ENCODE peak calls at places on chromosomes 4 and X, in six cellular contexts. S is ovary; T is left ventricle myocardium inferior; V is colonic mucosa; X is kidney epithelial cell; O is CD4-positive, alpha-beta T cell. K is an unnamed sample.

GRCh38 chr4:114615435-114615834 is 16.8 kb downstream of the UGT8 start:
- DNase-seq in O (no peak), V (peak; percentile 40), X (no peak), S (no peak), T (no peak), K (no peak)

GRCh38 chrX:118734909-118735308 is 7.5 kb downstream of the IL13RA1 start:
- DNase-seq in T (no peak), X (no peak), O (no peak), S (no peak), V (no peak), K (no peak)

GRCh38 chrX:69189972-69190371 is 24.7 kb upstream of the PJA1 start:
- DNase-seq in O (no peak), S (peak; percentile 56), V (no peak), T (peak; percentile 33), X (no peak), K (no peak)

GRCh38 chr4:70902577-70903281 is 560 bp downstream of the MOB1B start:
- DNase-seq in X (no peak), V (peak; percentile 34), O (no peak), T (no peak), S (no peak), K (peak; percentile 67)

GRCh38 chr4:51842167-51842553 is 793 bp upstream of the DCUN1D4 start:
- DNase-seq in V (peak; percentile 31), S (peak; percentile 47), O (no peak), X (no peak), T (no peak), K (peak; percentile 16)

GRCh38 chr4:155854597-155855226 is 11.4 kb downstream of the ASIC5 start:
- DNase-seq in O (no peak), V (no peak), S (no peak), T (no peak), X (no peak), K (no peak)

GRCh38 chr4:24991015-24991414 is 39.7 kb downstream of the LGI2 start:
- DNase-seq in T (no peak), X (no peak), O (no peak), V (no peak), S (no peak), K (no peak)

GRCh38 chr4:74628808-74629616 is 165.3 kb downstream of the BTC start:
- DNase-seq in X (no peak), S (no peak), T (no peak), V (peak; percentile 37), O (no peak), K (no peak)

GRCh38 chrX:41556958-41557357 is 109.8 kb downstream of the NYX start:
- DNase-seq in S (no peak), T (no peak), X (no peak), O (no peak), V (no peak), K (no peak)

GRCh38 chr4:158253350-158253980 is 43.2 kb downstream of the TMEM144 start:
- DNase-seq in X (peak; percentile 9), S (peak; percentile 39), O (no peak), T (no peak), V (peak; percentile 60), K (peak; percentile 40)

GRCh38 chrX:48966796-48967579 is 4.7 kb downstream of the KCND1 start:
- DNase-seq in X (peak; percentile 23), V (no peak), S (no peak), O (no peak), T (no peak), K (no peak)

GRCh38 chr4:24482871-24483270 is 101.5 kb downstream of the DHX15 start:
- DNase-seq in S (no peak), O (no peak), T (no peak), X (no peak), V (no peak), K (no peak)

GRCh38 chrX:38225093-38225492 is 4.4 kb upstream of the SRPX start:
- DNase-seq in V (no peak), T (no peak), S (no peak), X (no peak), O (no peak), K (no peak)

GRCh38 chrX:43562372-43562771 is 93.7 kb upstream of the MAOA start:
- DNase-seq in S (no peak), T (no peak), V (no peak), X (no peak), O (no peak), K (no peak)

GRCh38 chr4:104909376-104909775 is 237.3 kb upstream of the TET2 start:
- DNase-seq in T (no peak), V (no peak), S (no peak), O (no peak), X (no peak), K (no peak)

GRCh38 chr4:577499-578450 is 1.7 kb upstream of the TMEM271 start:
- DNase-seq in S (no peak), O (no peak), X (peak; percentile 5), T (no peak), V (no peak), K (no peak)

GRCh38 chr4:23369331-23369730 is 520.5 kb downstream of the PPARGC1A start:
- DNase-seq in X (no peak), T (peak; percentile 21), O (no peak), S (no peak), V (no peak), K (no peak)

GRCh38 chr4:25984796-25985195 is 70.8 kb downstream of the SMIM20 start:
- DNase-seq in X (no peak), S (no peak), O (no peak), V (no peak), T (no peak), K (no peak)

GRCh38 chr4:84496356-84497219 is 2.5 kb downstream of the NKX6-1 start:
- DNase-seq in X (no peak), S (no peak), T (no peak), V (no peak), O (no peak), K (peak; percentile 27)

DNA sequence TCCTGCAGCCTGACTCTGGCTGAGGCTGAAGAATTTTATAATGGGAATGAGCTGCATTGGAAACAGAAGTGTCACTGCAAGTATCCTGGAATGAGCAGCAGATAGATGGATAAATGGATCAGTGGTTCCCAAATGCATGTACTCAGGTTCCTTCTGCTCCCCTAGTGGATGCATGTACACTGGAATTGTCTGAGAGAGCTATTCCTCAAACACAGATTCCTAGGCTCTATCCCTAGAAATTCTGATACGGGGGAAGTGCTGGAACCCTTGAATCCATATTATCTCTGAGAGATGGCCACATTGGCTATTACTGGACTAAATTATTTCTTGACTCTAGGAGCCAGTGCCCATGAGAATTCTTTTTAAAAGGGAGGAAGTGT is 64.8 kb downstream of the TMEM131L start:
- DNase-seq in T (no peak), X (no peak), S (no peak), O (no peak), V (no peak), K (no peak)
- TF ChIP-seq CTCF in T (peak; percentile 38), X (no peak), S (no peak), O (no peak), V (no peak), K (no peak)

GRCh38 chr4:116705466-116705865 is 379.9 kb downstream of the TRAM1L1 start:
- DNase-seq in V (no peak), O (no peak), S (no peak), T (no peak), X (no peak), K (no peak)

DNA sequence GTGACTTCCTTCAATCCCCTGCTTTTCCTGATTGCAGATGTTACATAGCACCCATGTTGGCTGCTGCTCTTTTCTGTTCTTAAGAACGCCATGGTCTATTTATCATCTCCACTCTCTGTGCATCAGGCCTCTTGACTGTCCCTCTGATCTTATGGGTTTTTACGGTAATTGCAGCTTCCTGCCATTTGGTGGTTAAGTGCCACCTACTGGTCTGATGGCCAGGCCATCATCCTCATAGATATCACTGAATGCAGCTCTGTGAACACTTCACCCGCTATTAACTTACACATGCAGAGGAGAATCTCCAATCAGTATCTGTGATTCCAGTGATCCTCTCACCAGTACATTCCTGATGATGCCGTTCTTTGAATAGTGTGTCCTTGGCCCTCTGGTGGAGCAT is 382.4 kb downstream of the TRAM1L1 start:
- DNase-seq in X (no peak), S (no peak), O (no peak), V (no peak), T (no peak), K (peak; percentile 13)
- TF ChIP-seq CTCF in X (no peak), S (no peak), O (no peak), V (no peak), T (no peak), K (no peak)

DNA sequence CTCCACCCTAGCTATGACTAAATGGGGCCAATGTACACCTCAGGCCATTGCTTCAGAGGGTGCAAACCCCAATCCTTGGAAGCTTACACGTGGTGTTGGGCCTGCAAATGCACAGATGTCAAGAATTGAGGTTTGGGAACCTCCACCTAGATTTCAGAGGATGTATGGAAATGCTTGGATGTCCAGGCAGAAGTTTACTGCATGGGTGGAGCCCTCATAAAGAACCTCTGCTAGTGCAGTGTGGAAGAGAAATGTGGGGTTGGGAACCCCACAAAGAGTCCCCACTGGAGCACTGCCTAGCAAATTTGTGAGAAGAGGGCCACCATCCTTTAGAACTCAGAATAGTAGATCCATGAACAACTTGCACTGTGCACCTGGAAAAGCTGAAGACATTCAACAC is 284.1 kb downstream of the ANTXR2 start:
- DNase-seq in V (no peak), O (no peak), S (no peak), X (no peak), T (no peak), K (no peak)
- TF ChIP-seq CTCF in V (no peak), O (no peak), S (no peak), X (no peak), T (no peak), K (no peak)

DNA sequence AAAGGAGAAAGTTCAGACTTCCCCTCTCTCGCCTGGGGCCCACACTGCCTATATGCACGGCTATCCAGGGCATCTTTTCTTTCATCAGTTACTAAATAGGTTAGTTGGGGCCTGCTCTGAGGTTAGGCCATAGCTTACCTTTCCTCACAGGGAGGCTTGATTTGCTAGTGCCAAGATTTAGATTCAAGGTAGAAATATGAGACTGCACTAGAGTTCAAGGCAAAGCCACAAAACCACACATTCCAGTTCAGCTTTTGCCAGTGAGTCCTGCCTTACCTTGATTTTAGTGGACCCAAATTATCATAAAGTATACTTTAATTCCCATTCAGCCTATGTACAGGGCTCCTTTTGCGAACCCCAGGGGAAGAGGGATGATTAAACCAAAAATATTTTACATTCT is 762.8 kb downstream of the PDHA2 start:
- DNase-seq in O (no peak), X (no peak), T (no peak), S (no peak), V (no peak), K (no peak)
- TF ChIP-seq CTCF in O (no peak), X (no peak), T (no peak), S (no peak), V (no peak), K (no peak)

GRCh38 chrX:91414710-91415109 is 19.9 kb upstream of the PABPC5 start:
- DNase-seq in T (no peak), S (no peak), O (no peak), V (no peak), X (no peak), K (no peak)
- TF ChIP-seq CTCF in T (peak; percentile 44), S (no peak), O (no peak), V (no peak), X (peak; percentile 31), K (no peak)

K was measured in GM20000.